ENCODE peak calls at places on chromosomes 3 and 15, in nine cellular contexts. One of them, this sample, is unnamed.

GRCh38 chr15:66172339-66172980 is 81.1 kb downstream of the MEGF11 start:
- DNase-seq in KBM-7: no peak
- DNase-seq in activated T-cell treated with anti-CD3 and anti-CD28 coated beads, Interleukin-2, amount 50 U/mL, for 72 hours: no peak
- DNase-seq in activated CD4-positive, alpha-beta T cell treated with anti-CD3 and anti-CD28 coated beads, Interleukin-2, amount 10 ng/mL, durations not matched to agents 7 days and 5 days: no peak
- DNase-seq in SK-MEL-5: no peak
- DNase-seq in lower lobe of right lung: no peak
- DNase-seq in pancreas: no peak
- DNase-seq in NCI-H2081 treated with DMSO at 0.1 percent for 48 hours: no peak
- DNase-seq in heart left ventricle: no peak
- DNase-seq in this sample: no peak

GRCh38 chr3:47433796-47434195 is 41.9 kb downstream of the SCAP start:
- DNase-seq in KBM-7: no peak
- DNase-seq in activated T-cell treated with anti-CD3 and anti-CD28 coated beads, Interleukin-2, amount 50 U/mL, for 72 hours: no peak
- DNase-seq in activated CD4-positive, alpha-beta T cell treated with anti-CD3 and anti-CD28 coated beads, Interleukin-2, amount 10 ng/mL, durations not matched to agents 7 days and 5 days: no peak
- DNase-seq in SK-MEL-5: no peak
- DNase-seq in lower lobe of right lung: no peak
- DNase-seq in pancreas: no peak
- DNase-seq in NCI-H2081 treated with DMSO at 0.1 percent for 48 hours: no peak
- DNase-seq in heart left ventricle: no peak
- DNase-seq in this sample: no peak

GRCh38 chr3:71064976-71065763 is 518.4 kb downstream of the FOXP1 start:
- DNase-seq in KBM-7: peak; percentile 61
- DNase-seq in activated T-cell treated with anti-CD3 and anti-CD28 coated beads, Interleukin-2, amount 50 U/mL, for 72 hours: peak; percentile 76
- DNase-seq in activated CD4-positive, alpha-beta T cell treated with anti-CD3 and anti-CD28 coated beads, Interleukin-2, amount 10 ng/mL, durations not matched to agents 7 days and 5 days: peak; percentile 55
- DNase-seq in SK-MEL-5: no peak
- DNase-seq in lower lobe of right lung: peak; percentile 80
- DNase-seq in pancreas: peak; percentile 64
- DNase-seq in NCI-H2081 treated with DMSO at 0.1 percent for 48 hours: no peak
- DNase-seq in heart left ventricle: peak; percentile 84
- DNase-seq in this sample: no peak

GRCh38 chr3:117853923-117854322 is 1144.3 kb downstream of the TUSC7 start:
- DNase-seq in KBM-7: no peak
- DNase-seq in activated T-cell treated with anti-CD3 and anti-CD28 coated beads, Interleukin-2, amount 50 U/mL, for 72 hours: no peak
- DNase-seq in activated CD4-positive, alpha-beta T cell treated with anti-CD3 and anti-CD28 coated beads, Interleukin-2, amount 10 ng/mL, durations not matched to agents 7 days and 5 days: no peak
- DNase-seq in SK-MEL-5: no peak
- DNase-seq in lower lobe of right lung: no peak
- DNase-seq in pancreas: no peak
- DNase-seq in NCI-H2081 treated with DMSO at 0.1 percent for 48 hours: no peak
- DNase-seq in heart left ventricle: no peak
- DNase-seq in this sample: no peak

GRCh38 chr3:60877188-60877587 is 374.1 kb downstream of the FHIT start:
- DNase-seq in KBM-7: no peak
- DNase-seq in activated T-cell treated with anti-CD3 and anti-CD28 coated beads, Interleukin-2, amount 50 U/mL, for 72 hours: no peak
- DNase-seq in activated CD4-positive, alpha-beta T cell treated with anti-CD3 and anti-CD28 coated beads, Interleukin-2, amount 10 ng/mL, durations not matched to agents 7 days and 5 days: no peak
- DNase-seq in SK-MEL-5: no peak
- DNase-seq in lower lobe of right lung: no peak
- DNase-seq in pancreas: no peak
- DNase-seq in NCI-H2081 treated with DMSO at 0.1 percent for 48 hours: no peak
- DNase-seq in heart left ventricle: no peak
- DNase-seq in this sample: no peak

GRCh38 chr3:43004282-43004681 is 25.2 kb downstream of the GASK1A start:
- DNase-seq in KBM-7: no peak
- DNase-seq in activated T-cell treated with anti-CD3 and anti-CD28 coated beads, Interleukin-2, amount 50 U/mL, for 72 hours: no peak
- DNase-seq in activated CD4-positive, alpha-beta T cell treated with anti-CD3 and anti-CD28 coated beads, Interleukin-2, amount 10 ng/mL, durations not matched to agents 7 days and 5 days: no peak
- DNase-seq in SK-MEL-5: no peak
- DNase-seq in lower lobe of right lung: no peak
- DNase-seq in pancreas: no peak
- DNase-seq in NCI-H2081 treated with DMSO at 0.1 percent for 48 hours: no peak
- DNase-seq in heart left ventricle: no peak
- DNase-seq in this sample: no peak

GRCh38 chr15:34376856-34377255 is 9.9 kb upstream of the LPCAT4 start:
- DNase-seq in KBM-7: no peak
- DNase-seq in activated T-cell treated with anti-CD3 and anti-CD28 coated beads, Interleukin-2, amount 50 U/mL, for 72 hours: no peak
- DNase-seq in activated CD4-positive, alpha-beta T cell treated with anti-CD3 and anti-CD28 coated beads, Interleukin-2, amount 10 ng/mL, durations not matched to agents 7 days and 5 days: no peak
- DNase-seq in SK-MEL-5: no peak
- DNase-seq in lower lobe of right lung: no peak
- DNase-seq in pancreas: no peak
- DNase-seq in NCI-H2081 treated with DMSO at 0.1 percent for 48 hours: no peak
- DNase-seq in heart left ventricle: no peak
- DNase-seq in this sample: no peak

GRCh38 chr3:170589113-170589512 is 3.2 kb upstream of the SLC7A14 start:
- DNase-seq in KBM-7: no peak
- DNase-seq in activated T-cell treated with anti-CD3 and anti-CD28 coated beads, Interleukin-2, amount 50 U/mL, for 72 hours: no peak
- DNase-seq in activated CD4-positive, alpha-beta T cell treated with anti-CD3 and anti-CD28 coated beads, Interleukin-2, amount 10 ng/mL, durations not matched to agents 7 days and 5 days: no peak
- DNase-seq in SK-MEL-5: no peak
- DNase-seq in lower lobe of right lung: no peak
- DNase-seq in pancreas: no peak
- DNase-seq in NCI-H2081 treated with DMSO at 0.1 percent for 48 hours: no peak
- DNase-seq in heart left ventricle: no peak
- DNase-seq in this sample: no peak

GRCh38 chr15:85588657-85589056 is 206.1 kb downstream of the KLHL25 start:
- DNase-seq in KBM-7: no peak
- DNase-seq in activated T-cell treated with anti-CD3 and anti-CD28 coated beads, Interleukin-2, amount 50 U/mL, for 72 hours: no peak
- DNase-seq in activated CD4-positive, alpha-beta T cell treated with anti-CD3 and anti-CD28 coated beads, Interleukin-2, amount 10 ng/mL, durations not matched to agents 7 days and 5 days: no peak
- DNase-seq in SK-MEL-5: peak; percentile 45
- DNase-seq in lower lobe of right lung: no peak
- DNase-seq in pancreas: no peak
- DNase-seq in NCI-H2081 treated with DMSO at 0.1 percent for 48 hours: no peak
- DNase-seq in heart left ventricle: no peak
- DNase-seq in this sample: no peak

GRCh38 chr15:35514759-35515158 is 31.2 kb downstream of the DPH6 start:
- DNase-seq in KBM-7: no peak
- DNase-seq in activated T-cell treated with anti-CD3 and anti-CD28 coated beads, Interleukin-2, amount 50 U/mL, for 72 hours: no peak
- DNase-seq in activated CD4-positive, alpha-beta T cell treated with anti-CD3 and anti-CD28 coated beads, Interleukin-2, amount 10 ng/mL, durations not matched to agents 7 days and 5 days: no peak
- DNase-seq in SK-MEL-5: no peak
- DNase-seq in lower lobe of right lung: no peak
- DNase-seq in pancreas: no peak
- DNase-seq in NCI-H2081 treated with DMSO at 0.1 percent for 48 hours: no peak
- DNase-seq in heart left ventricle: no peak
- DNase-seq in this sample: no peak

GRCh38 chr3:172627057-172627809 is 83.6 kb downstream of the NCEH1 start:
- DNase-seq in KBM-7: no peak
- DNase-seq in activated T-cell treated with anti-CD3 and anti-CD28 coated beads, Interleukin-2, amount 50 U/mL, for 72 hours: no peak
- DNase-seq in activated CD4-positive, alpha-beta T cell treated with anti-CD3 and anti-CD28 coated beads, Interleukin-2, amount 10 ng/mL, durations not matched to agents 7 days and 5 days: no peak
- DNase-seq in SK-MEL-5: no peak
- DNase-seq in lower lobe of right lung: no peak
- DNase-seq in pancreas: no peak
- DNase-seq in NCI-H2081 treated with DMSO at 0.1 percent for 48 hours: no peak
- DNase-seq in heart left ventricle: no peak
- DNase-seq in this sample: no peak

GRCh38 chr3:70716832-70717231 is 404.4 kb upstream of the MDFIC2 start:
- DNase-seq in KBM-7: peak; percentile 9
- DNase-seq in activated T-cell treated with anti-CD3 and anti-CD28 coated beads, Interleukin-2, amount 50 U/mL, for 72 hours: no peak
- DNase-seq in activated CD4-positive, alpha-beta T cell treated with anti-CD3 and anti-CD28 coated beads, Interleukin-2, amount 10 ng/mL, durations not matched to agents 7 days and 5 days: no peak
- DNase-seq in SK-MEL-5: peak; percentile 55
- DNase-seq in lower lobe of right lung: no peak
- DNase-seq in pancreas: no peak
- DNase-seq in NCI-H2081 treated with DMSO at 0.1 percent for 48 hours: no peak
- DNase-seq in heart left ventricle: no peak
- DNase-seq in this sample: peak; percentile 14

GRCh38 chr3:5324780-5325179 is 137.3 kb downstream of the EDEM1 start:
- DNase-seq in KBM-7: no peak
- DNase-seq in activated T-cell treated with anti-CD3 and anti-CD28 coated beads, Interleukin-2, amount 50 U/mL, for 72 hours: no peak
- DNase-seq in activated CD4-positive, alpha-beta T cell treated with anti-CD3 and anti-CD28 coated beads, Interleukin-2, amount 10 ng/mL, durations not matched to agents 7 days and 5 days: no peak
- DNase-seq in SK-MEL-5: no peak
- DNase-seq in lower lobe of right lung: no peak
- DNase-seq in pancreas: peak; percentile 76
- DNase-seq in NCI-H2081 treated with DMSO at 0.1 percent for 48 hours: no peak
- DNase-seq in heart left ventricle: no peak
- DNase-seq in this sample: no peak

GRCh38 chr3:111541911-111542483 is at the start of gene CD96:
- DNase-seq in KBM-7: no peak
- DNase-seq in activated T-cell treated with anti-CD3 and anti-CD28 coated beads, Interleukin-2, amount 50 U/mL, for 72 hours: peak; percentile 81
- DNase-seq in activated CD4-positive, alpha-beta T cell treated with anti-CD3 and anti-CD28 coated beads, Interleukin-2, amount 10 ng/mL, durations not matched to agents 7 days and 5 days: peak; percentile 82
- DNase-seq in SK-MEL-5: peak; percentile 97
- DNase-seq in lower lobe of right lung: no peak
- DNase-seq in pancreas: no peak
- DNase-seq in NCI-H2081 treated with DMSO at 0.1 percent for 48 hours: no peak
- DNase-seq in heart left ventricle: no peak
- DNase-seq in this sample: no peak

GRCh38 chr3:156630081-156630772 is 44.2 kb upstream of the TIPARP start:
- DNase-seq in KBM-7: no peak
- DNase-seq in activated T-cell treated with anti-CD3 and anti-CD28 coated beads, Interleukin-2, amount 50 U/mL, for 72 hours: no peak
- DNase-seq in activated CD4-positive, alpha-beta T cell treated with anti-CD3 and anti-CD28 coated beads, Interleukin-2, amount 10 ng/mL, durations not matched to agents 7 days and 5 days: no peak
- DNase-seq in SK-MEL-5: no peak
- DNase-seq in lower lobe of right lung: no peak
- DNase-seq in pancreas: no peak
- DNase-seq in NCI-H2081 treated with DMSO at 0.1 percent for 48 hours: peak; percentile 38
- DNase-seq in heart left ventricle: no peak
- DNase-seq in this sample: no peak

GRCh38 chr15:74385442-74386132 is 18.1 kb upstream of the CYP11A1 start:
- DNase-seq in KBM-7: no peak
- DNase-seq in activated T-cell treated with anti-CD3 and anti-CD28 coated beads, Interleukin-2, amount 50 U/mL, for 72 hours: no peak
- DNase-seq in activated CD4-positive, alpha-beta T cell treated with anti-CD3 and anti-CD28 coated beads, Interleukin-2, amount 10 ng/mL, durations not matched to agents 7 days and 5 days: no peak
- DNase-seq in SK-MEL-5: no peak
- DNase-seq in lower lobe of right lung: peak; percentile 32
- DNase-seq in pancreas: no peak
- DNase-seq in NCI-H2081 treated with DMSO at 0.1 percent for 48 hours: no peak
- DNase-seq in heart left ventricle: peak; percentile 23
- DNase-seq in this sample: no peak

GRCh38 chr3:108201258-108201657 is 21.0 kb downstream of the IFT57 start:
- DNase-seq in KBM-7: no peak
- DNase-seq in activated T-cell treated with anti-CD3 and anti-CD28 coated beads, Interleukin-2, amount 50 U/mL, for 72 hours: no peak
- DNase-seq in activated CD4-positive, alpha-beta T cell treated with anti-CD3 and anti-CD28 coated beads, Interleukin-2, amount 10 ng/mL, durations not matched to agents 7 days and 5 days: no peak
- DNase-seq in SK-MEL-5: no peak
- DNase-seq in lower lobe of right lung: no peak
- DNase-seq in pancreas: no peak
- DNase-seq in NCI-H2081 treated with DMSO at 0.1 percent for 48 hours: no peak
- DNase-seq in heart left ventricle: no peak
- DNase-seq in this sample: no peak

GRCh38 chr3:39420537-39420936 is 14.0 kb downstream of the RPSA start:
- DNase-seq in KBM-7: no peak
- DNase-seq in activated T-cell treated with anti-CD3 and anti-CD28 coated beads, Interleukin-2, amount 50 U/mL, for 72 hours: no peak
- DNase-seq in activated CD4-positive, alpha-beta T cell treated with anti-CD3 and anti-CD28 coated beads, Interleukin-2, amount 10 ng/mL, durations not matched to agents 7 days and 5 days: no peak
- DNase-seq in SK-MEL-5: no peak
- DNase-seq in lower lobe of right lung: no peak
- DNase-seq in pancreas: no peak
- DNase-seq in NCI-H2081 treated with DMSO at 0.1 percent for 48 hours: no peak
- DNase-seq in heart left ventricle: no peak
- DNase-seq in this sample: no peak

GRCh38 chr15:59292393-59292792 is 80.3 kb downstream of the MYO1E start:
- DNase-seq in KBM-7: no peak
- DNase-seq in activated T-cell treated with anti-CD3 and anti-CD28 coated beads, Interleukin-2, amount 50 U/mL, for 72 hours: no peak
- DNase-seq in activated CD4-positive, alpha-beta T cell treated with anti-CD3 and anti-CD28 coated beads, Interleukin-2, amount 10 ng/mL, durations not matched to agents 7 days and 5 days: no peak
- DNase-seq in SK-MEL-5: peak; percentile 88
- DNase-seq in lower lobe of right lung: no peak
- DNase-seq in pancreas: no peak
- DNase-seq in NCI-H2081 treated with DMSO at 0.1 percent for 48 hours: no peak
- DNase-seq in heart left ventricle: no peak
- DNase-seq in this sample: peak; percentile 97

GRCh38 chr3:61009025-61009424 is 242.2 kb downstream of the FHIT start:
- DNase-seq in KBM-7: peak; percentile 49
- DNase-seq in activated T-cell treated with anti-CD3 and anti-CD28 coated beads, Interleukin-2, amount 50 U/mL, for 72 hours: no peak
- DNase-seq in activated CD4-positive, alpha-beta T cell treated with anti-CD3 and anti-CD28 coated beads, Interleukin-2, amount 10 ng/mL, durations not matched to agents 7 days and 5 days: no peak
- DNase-seq in SK-MEL-5: peak; percentile 36
- DNase-seq in lower lobe of right lung: peak; percentile 55
- DNase-seq in pancreas: no peak
- DNase-seq in NCI-H2081 treated with DMSO at 0.1 percent for 48 hours: no peak
- DNase-seq in heart left ventricle: no peak
- DNase-seq in this sample: peak; percentile 90

GRCh38 chr3:101117981-101118380 is 124.8 kb upstream of the ABI3BP start:
- DNase-seq in KBM-7: no peak
- DNase-seq in activated T-cell treated with anti-CD3 and anti-CD28 coated beads, Interleukin-2, amount 50 U/mL, for 72 hours: no peak
- DNase-seq in activated CD4-positive, alpha-beta T cell treated with anti-CD3 and anti-CD28 coated beads, Interleukin-2, amount 10 ng/mL, durations not matched to agents 7 days and 5 days: no peak
- DNase-seq in SK-MEL-5: no peak
- DNase-seq in lower lobe of right lung: no peak
- DNase-seq in pancreas: no peak
- DNase-seq in NCI-H2081 treated with DMSO at 0.1 percent for 48 hours: no peak
- DNase-seq in heart left ventricle: no peak
- DNase-seq in this sample: no peak

GRCh38 chr3:151726016-151726415 is 7.7 kb upstream of the AADACL2 start:
- DNase-seq in KBM-7: peak; percentile 5
- DNase-seq in activated T-cell treated with anti-CD3 and anti-CD28 coated beads, Interleukin-2, amount 50 U/mL, for 72 hours: no peak
- DNase-seq in activated CD4-positive, alpha-beta T cell treated with anti-CD3 and anti-CD28 coated beads, Interleukin-2, amount 10 ng/mL, durations not matched to agents 7 days and 5 days: no peak
- DNase-seq in SK-MEL-5: no peak
- DNase-seq in lower lobe of right lung: no peak
- DNase-seq in pancreas: no peak
- DNase-seq in NCI-H2081 treated with DMSO at 0.1 percent for 48 hours: no peak
- DNase-seq in heart left ventricle: no peak
- DNase-seq in this sample: no peak

GRCh38 chr15:70643783-70644125 is 119.6 kb downstream of the UACA start:
- DNase-seq in KBM-7: no peak
- DNase-seq in activated T-cell treated with anti-CD3 and anti-CD28 coated beads, Interleukin-2, amount 50 U/mL, for 72 hours: no peak
- DNase-seq in activated CD4-positive, alpha-beta T cell treated with anti-CD3 and anti-CD28 coated beads, Interleukin-2, amount 10 ng/mL, durations not matched to agents 7 days and 5 days: no peak
- DNase-seq in SK-MEL-5: no peak
- DNase-seq in lower lobe of right lung: no peak
- DNase-seq in pancreas: no peak
- DNase-seq in NCI-H2081 treated with DMSO at 0.1 percent for 48 hours: no peak
- DNase-seq in heart left ventricle: no peak
- DNase-seq in this sample: no peak

GRCh38 chr3:104594491-104594890 is 772.2 kb upstream of the ALCAM start:
- DNase-seq in KBM-7: no peak
- DNase-seq in activated T-cell treated with anti-CD3 and anti-CD28 coated beads, Interleukin-2, amount 50 U/mL, for 72 hours: no peak
- DNase-seq in activated CD4-positive, alpha-beta T cell treated with anti-CD3 and anti-CD28 coated beads, Interleukin-2, amount 10 ng/mL, durations not matched to agents 7 days and 5 days: no peak
- DNase-seq in SK-MEL-5: no peak
- DNase-seq in lower lobe of right lung: no peak
- DNase-seq in pancreas: no peak
- DNase-seq in NCI-H2081 treated with DMSO at 0.1 percent for 48 hours: no peak
- DNase-seq in heart left ventricle: no peak
- DNase-seq in this sample: no peak

GRCh38 chr15:79431636-79432344 is at the start of gene MINAR1:
- DNase-seq in KBM-7: peak; percentile 27
- DNase-seq in activated T-cell treated with anti-CD3 and anti-CD28 coated beads, Interleukin-2, amount 50 U/mL, for 72 hours: peak; percentile 2
- DNase-seq in activated CD4-positive, alpha-beta T cell treated with anti-CD3 and anti-CD28 coated beads, Interleukin-2, amount 10 ng/mL, durations not matched to agents 7 days and 5 days: no peak
- DNase-seq in SK-MEL-5: peak; percentile 48
- DNase-seq in lower lobe of right lung: no peak
- DNase-seq in pancreas: peak; percentile 61
- DNase-seq in NCI-H2081 treated with DMSO at 0.1 percent for 48 hours: no peak
- DNase-seq in heart left ventricle: peak; percentile 62
- DNase-seq in this sample: no peak

GRCh38 chr3:19947549-19948071 is 713 bp downstream of the RAB5A start:
- DNase-seq in KBM-7: peak; percentile 63
- DNase-seq in activated T-cell treated with anti-CD3 and anti-CD28 coated beads, Interleukin-2, amount 50 U/mL, for 72 hours: peak; percentile 62
- DNase-seq in activated CD4-positive, alpha-beta T cell treated with anti-CD3 and anti-CD28 coated beads, Interleukin-2, amount 10 ng/mL, durations not matched to agents 7 days and 5 days: peak; percentile 50
- DNase-seq in SK-MEL-5: peak; percentile 22
- DNase-seq in lower lobe of right lung: peak; percentile 59
- DNase-seq in pancreas: peak; percentile 59
- DNase-seq in NCI-H2081 treated with DMSO at 0.1 percent for 48 hours: no peak
- DNase-seq in heart left ventricle: no peak
- DNase-seq in this sample: peak; percentile 39

GRCh38 chr15:31019986-31020385 is 28.6 kb upstream of the MTMR10 start:
- DNase-seq in KBM-7: no peak
- DNase-seq in activated T-cell treated with anti-CD3 and anti-CD28 coated beads, Interleukin-2, amount 50 U/mL, for 72 hours: no peak
- DNase-seq in activated CD4-positive, alpha-beta T cell treated with anti-CD3 and anti-CD28 coated beads, Interleukin-2, amount 10 ng/mL, durations not matched to agents 7 days and 5 days: no peak
- DNase-seq in SK-MEL-5: no peak
- DNase-seq in lower lobe of right lung: no peak
- DNase-seq in pancreas: no peak
- DNase-seq in NCI-H2081 treated with DMSO at 0.1 percent for 48 hours: no peak
- DNase-seq in heart left ventricle: no peak
- DNase-seq in this sample: no peak

GRCh38 chr15:63870403-63871209 is 36.9 kb upstream of the HERC1 start:
- DNase-seq in KBM-7: peak; percentile 73
- DNase-seq in activated T-cell treated with anti-CD3 and anti-CD28 coated beads, Interleukin-2, amount 50 U/mL, for 72 hours: no peak
- DNase-seq in activated CD4-positive, alpha-beta T cell treated with anti-CD3 and anti-CD28 coated beads, Interleukin-2, amount 10 ng/mL, durations not matched to agents 7 days and 5 days: no peak
- DNase-seq in SK-MEL-5: peak; percentile 63
- DNase-seq in lower lobe of right lung: no peak
- DNase-seq in pancreas: no peak
- DNase-seq in NCI-H2081 treated with DMSO at 0.1 percent for 48 hours: no peak
- DNase-seq in heart left ventricle: no peak
- DNase-seq in this sample: no peak

GRCh38 chr3:114622001-114622400 is 328.2 kb downstream of the TIGIT start:
- DNase-seq in KBM-7: no peak
- DNase-seq in activated T-cell treated with anti-CD3 and anti-CD28 coated beads, Interleukin-2, amount 50 U/mL, for 72 hours: no peak
- DNase-seq in activated CD4-positive, alpha-beta T cell treated with anti-CD3 and anti-CD28 coated beads, Interleukin-2, amount 10 ng/mL, durations not matched to agents 7 days and 5 days: no peak
- DNase-seq in SK-MEL-5: no peak
- DNase-seq in lower lobe of right lung: no peak
- DNase-seq in pancreas: no peak
- DNase-seq in NCI-H2081 treated with DMSO at 0.1 percent for 48 hours: no peak
- DNase-seq in heart left ventricle: no peak
- DNase-seq in this sample: no peak

GRCh38 chr3:188315563-188315962 is 161.6 kb downstream of the LPP start:
- DNase-seq in KBM-7: no peak
- DNase-seq in activated T-cell treated with anti-CD3 and anti-CD28 coated beads, Interleukin-2, amount 50 U/mL, for 72 hours: no peak
- DNase-seq in activated CD4-positive, alpha-beta T cell treated with anti-CD3 and anti-CD28 coated beads, Interleukin-2, amount 10 ng/mL, durations not matched to agents 7 days and 5 days: no peak
- DNase-seq in SK-MEL-5: no peak
- DNase-seq in lower lobe of right lung: no peak
- DNase-seq in pancreas: no peak
- DNase-seq in NCI-H2081 treated with DMSO at 0.1 percent for 48 hours: no peak
- DNase-seq in heart left ventricle: no peak
- DNase-seq in this sample: no peak

GRCh38 chr3:123953735-123954134 is 7.3 kb downstream of the CCDC14 start:
- DNase-seq in KBM-7: no peak
- DNase-seq in activated T-cell treated with anti-CD3 and anti-CD28 coated beads, Interleukin-2, amount 50 U/mL, for 72 hours: no peak
- DNase-seq in activated CD4-positive, alpha-beta T cell treated with anti-CD3 and anti-CD28 coated beads, Interleukin-2, amount 10 ng/mL, durations not matched to agents 7 days and 5 days: no peak
- DNase-seq in SK-MEL-5: no peak
- DNase-seq in lower lobe of right lung: no peak
- DNase-seq in pancreas: no peak
- DNase-seq in NCI-H2081 treated with DMSO at 0.1 percent for 48 hours: no peak
- DNase-seq in heart left ventricle: no peak
- DNase-seq in this sample: no peak